ENCODE peak calls at places on chromosomes 4 and X, in ten cellular contexts. One of them, this sample, is unnamed.

GRCh38 chrX:127732709-127733108 is 319.5 kb downstream of the ACTRT1 start:
- DNase-seq in kidney tubule cell: no peak
- DNase-seq in suprapubic skin: no peak
- DNase-seq in activated CD4-positive, alpha-beta T cell treated with anti-CD3 and anti-CD28 coated beads, Interleukin-2, amount 10 ng/mL, durations not matched to agents 24 days and 14 days: no peak
- DNase-seq in WTC11: no peak
- DNase-seq in ovary: no peak
- DNase-seq in T-helper 2 cell: no peak
- DNase-seq in posterior vena cava: no peak
- DNase-seq in fibroblast of the conjunctiva: no peak
- DNase-seq in stimulated activated CD4-positive, alpha-beta T cell treated with anti-CD3 and anti-CD28 coated beads, Interleukin-12 subunit alpha, Interleukin-12 subunit beta, amount 100 ng/mL, for 24 hours: no peak
- DNase-seq in this sample: no peak

GRCh38 chr4:183360161-183360919 is 38.1 kb upstream of the CLDN24 start:
- DNase-seq in kidney tubule cell: no peak
- DNase-seq in suprapubic skin: no peak
- DNase-seq in activated CD4-positive, alpha-beta T cell treated with anti-CD3 and anti-CD28 coated beads, Interleukin-2, amount 10 ng/mL, durations not matched to agents 24 days and 14 days: no peak
- DNase-seq in WTC11: no peak
- DNase-seq in ovary: no peak
- DNase-seq in T-helper 2 cell: no peak
- DNase-seq in posterior vena cava: peak
- DNase-seq in fibroblast of the conjunctiva: no peak
- DNase-seq in stimulated activated CD4-positive, alpha-beta T cell treated with anti-CD3 and anti-CD28 coated beads, Interleukin-12 subunit alpha, Interleukin-12 subunit beta, amount 100 ng/mL, for 24 hours: no peak
- DNase-seq in this sample: no peak

GRCh38 chr4:80989921-80990544 is 40.5 kb upstream of the BMP3 start:
- DNase-seq in kidney tubule cell: peak
- DNase-seq in suprapubic skin: no peak
- DNase-seq in activated CD4-positive, alpha-beta T cell treated with anti-CD3 and anti-CD28 coated beads, Interleukin-2, amount 10 ng/mL, durations not matched to agents 24 days and 14 days: peak
- DNase-seq in WTC11: no peak
- DNase-seq in ovary: no peak
- DNase-seq in T-helper 2 cell: peak
- DNase-seq in posterior vena cava: no peak
- DNase-seq in fibroblast of the conjunctiva: peak
- DNase-seq in stimulated activated CD4-positive, alpha-beta T cell treated with anti-CD3 and anti-CD28 coated beads, Interleukin-12 subunit alpha, Interleukin-12 subunit beta, amount 100 ng/mL, for 24 hours: no peak
- DNase-seq in this sample: no peak

GRCh38 chrX:68462197-68462596 is 28.9 kb upstream of the OPHN1 start:
- DNase-seq in kidney tubule cell: peak
- DNase-seq in suprapubic skin: no peak
- DNase-seq in activated CD4-positive, alpha-beta T cell treated with anti-CD3 and anti-CD28 coated beads, Interleukin-2, amount 10 ng/mL, durations not matched to agents 24 days and 14 days: no peak
- DNase-seq in WTC11: no peak
- DNase-seq in ovary: no peak
- DNase-seq in T-helper 2 cell: no peak
- DNase-seq in posterior vena cava: no peak
- DNase-seq in fibroblast of the conjunctiva: no peak
- DNase-seq in stimulated activated CD4-positive, alpha-beta T cell treated with anti-CD3 and anti-CD28 coated beads, Interleukin-12 subunit alpha, Interleukin-12 subunit beta, amount 100 ng/mL, for 24 hours: no peak
- DNase-seq in this sample: no peak

GRCh38 chr4:118751634-118752293 is 66.6 kb downstream of the METTL14 start:
- DNase-seq in kidney tubule cell: no peak
- DNase-seq in suprapubic skin: no peak
- DNase-seq in activated CD4-positive, alpha-beta T cell treated with anti-CD3 and anti-CD28 coated beads, Interleukin-2, amount 10 ng/mL, durations not matched to agents 24 days and 14 days: no peak
- DNase-seq in WTC11: no peak
- DNase-seq in ovary: no peak
- DNase-seq in T-helper 2 cell: no peak
- DNase-seq in posterior vena cava: no peak
- DNase-seq in fibroblast of the conjunctiva: no peak
- DNase-seq in stimulated activated CD4-positive, alpha-beta T cell treated with anti-CD3 and anti-CD28 coated beads, Interleukin-12 subunit alpha, Interleukin-12 subunit beta, amount 100 ng/mL, for 24 hours: no peak
- DNase-seq in this sample: no peak

GRCh38 chr4:4677825-4678522 is 136.1 kb upstream of the STX18 start:
- DNase-seq in kidney tubule cell: peak
- DNase-seq in suprapubic skin: no peak
- DNase-seq in activated CD4-positive, alpha-beta T cell treated with anti-CD3 and anti-CD28 coated beads, Interleukin-2, amount 10 ng/mL, durations not matched to agents 24 days and 14 days: no peak
- DNase-seq in WTC11: peak
- DNase-seq in ovary: no peak
- DNase-seq in T-helper 2 cell: peak
- DNase-seq in posterior vena cava: no peak
- DNase-seq in fibroblast of the conjunctiva: peak
- DNase-seq in stimulated activated CD4-positive, alpha-beta T cell treated with anti-CD3 and anti-CD28 coated beads, Interleukin-12 subunit alpha, Interleukin-12 subunit beta, amount 100 ng/mL, for 24 hours: no peak
- DNase-seq in this sample: no peak

GRCh38 chr4:121998024-121998423 is 46.2 kb upstream of the TRPC3 start:
- DNase-seq in kidney tubule cell: no peak
- DNase-seq in suprapubic skin: no peak
- DNase-seq in activated CD4-positive, alpha-beta T cell treated with anti-CD3 and anti-CD28 coated beads, Interleukin-2, amount 10 ng/mL, durations not matched to agents 24 days and 14 days: no peak
- DNase-seq in WTC11: peak
- DNase-seq in ovary: no peak
- DNase-seq in T-helper 2 cell: peak
- DNase-seq in posterior vena cava: no peak
- DNase-seq in fibroblast of the conjunctiva: no peak
- DNase-seq in stimulated activated CD4-positive, alpha-beta T cell treated with anti-CD3 and anti-CD28 coated beads, Interleukin-12 subunit alpha, Interleukin-12 subunit beta, amount 100 ng/mL, for 24 hours: no peak
- DNase-seq in this sample: no peak

GRCh38 chrX:106177982-106178321 is 9.8 kb downstream of the PWWP3B start:
- DNase-seq in kidney tubule cell: no peak
- DNase-seq in suprapubic skin: no peak
- DNase-seq in activated CD4-positive, alpha-beta T cell treated with anti-CD3 and anti-CD28 coated beads, Interleukin-2, amount 10 ng/mL, durations not matched to agents 24 days and 14 days: no peak
- DNase-seq in WTC11: no peak
- DNase-seq in ovary: no peak
- DNase-seq in T-helper 2 cell: no peak
- DNase-seq in posterior vena cava: no peak
- DNase-seq in fibroblast of the conjunctiva: no peak
- DNase-seq in stimulated activated CD4-positive, alpha-beta T cell treated with anti-CD3 and anti-CD28 coated beads, Interleukin-12 subunit alpha, Interleukin-12 subunit beta, amount 100 ng/mL, for 24 hours: no peak
- DNase-seq in this sample: no peak

GRCh38 chr4:105765690-105766407 is 57.3 kb downstream of the GSTCD start:
- DNase-seq in kidney tubule cell: peak
- DNase-seq in suprapubic skin: no peak
- DNase-seq in activated CD4-positive, alpha-beta T cell treated with anti-CD3 and anti-CD28 coated beads, Interleukin-2, amount 10 ng/mL, durations not matched to agents 24 days and 14 days: no peak
- DNase-seq in WTC11: no peak
- DNase-seq in ovary: no peak
- DNase-seq in T-helper 2 cell: no peak
- DNase-seq in posterior vena cava: no peak
- DNase-seq in fibroblast of the conjunctiva: peak
- DNase-seq in stimulated activated CD4-positive, alpha-beta T cell treated with anti-CD3 and anti-CD28 coated beads, Interleukin-12 subunit alpha, Interleukin-12 subunit beta, amount 100 ng/mL, for 24 hours: no peak
- DNase-seq in this sample: no peak

GRCh38 chrX:18026171-18026570 is 165.1 kb upstream of the RAI2 start:
- DNase-seq in kidney tubule cell: peak
- DNase-seq in suprapubic skin: no peak
- DNase-seq in activated CD4-positive, alpha-beta T cell treated with anti-CD3 and anti-CD28 coated beads, Interleukin-2, amount 10 ng/mL, durations not matched to agents 24 days and 14 days: no peak
- DNase-seq in WTC11: no peak
- DNase-seq in ovary: no peak
- DNase-seq in T-helper 2 cell: no peak
- DNase-seq in posterior vena cava: no peak
- DNase-seq in fibroblast of the conjunctiva: no peak
- DNase-seq in stimulated activated CD4-positive, alpha-beta T cell treated with anti-CD3 and anti-CD28 coated beads, Interleukin-12 subunit alpha, Interleukin-12 subunit beta, amount 100 ng/mL, for 24 hours: no peak
- DNase-seq in this sample: no peak

GRCh38 chr4:78551420-78552351 is at the start of gene ANXA3:
- DNase-seq in kidney tubule cell: peak
- DNase-seq in suprapubic skin: no peak
- DNase-seq in activated CD4-positive, alpha-beta T cell treated with anti-CD3 and anti-CD28 coated beads, Interleukin-2, amount 10 ng/mL, durations not matched to agents 24 days and 14 days: peak
- DNase-seq in WTC11: peak
- DNase-seq in ovary: peak
- DNase-seq in T-helper 2 cell: no peak
- DNase-seq in posterior vena cava: peak
- DNase-seq in fibroblast of the conjunctiva: no peak
- DNase-seq in stimulated activated CD4-positive, alpha-beta T cell treated with anti-CD3 and anti-CD28 coated beads, Interleukin-12 subunit alpha, Interleukin-12 subunit beta, amount 100 ng/mL, for 24 hours: no peak
- DNase-seq in this sample: peak

GRCh38 chr4:13541176-13541604 is 3.1 kb downstream of the NKX3-2 start:
- DNase-seq in kidney tubule cell: no peak
- DNase-seq in suprapubic skin: no peak
- DNase-seq in activated CD4-positive, alpha-beta T cell treated with anti-CD3 and anti-CD28 coated beads, Interleukin-2, amount 10 ng/mL, durations not matched to agents 24 days and 14 days: no peak
- DNase-seq in WTC11: no peak
- DNase-seq in ovary: no peak
- DNase-seq in T-helper 2 cell: no peak
- DNase-seq in posterior vena cava: peak
- DNase-seq in fibroblast of the conjunctiva: no peak
- DNase-seq in stimulated activated CD4-positive, alpha-beta T cell treated with anti-CD3 and anti-CD28 coated beads, Interleukin-12 subunit alpha, Interleukin-12 subunit beta, amount 100 ng/mL, for 24 hours: no peak
- DNase-seq in this sample: no peak

GRCh38 chr4:111228874-111229273 is 606.0 kb upstream of the PITX2 start:
- DNase-seq in kidney tubule cell: peak
- DNase-seq in suprapubic skin: no peak
- DNase-seq in activated CD4-positive, alpha-beta T cell treated with anti-CD3 and anti-CD28 coated beads, Interleukin-2, amount 10 ng/mL, durations not matched to agents 24 days and 14 days: no peak
- DNase-seq in WTC11: no peak
- DNase-seq in ovary: no peak
- DNase-seq in T-helper 2 cell: no peak
- DNase-seq in posterior vena cava: no peak
- DNase-seq in fibroblast of the conjunctiva: no peak
- DNase-seq in stimulated activated CD4-positive, alpha-beta T cell treated with anti-CD3 and anti-CD28 coated beads, Interleukin-12 subunit alpha, Interleukin-12 subunit beta, amount 100 ng/mL, for 24 hours: no peak
- DNase-seq in this sample: no peak

GRCh38 chr4:151865327-151865726 is 104.5 kb upstream of the GATB start:
- DNase-seq in kidney tubule cell: no peak
- DNase-seq in suprapubic skin: no peak
- DNase-seq in activated CD4-positive, alpha-beta T cell treated with anti-CD3 and anti-CD28 coated beads, Interleukin-2, amount 10 ng/mL, durations not matched to agents 24 days and 14 days: no peak
- DNase-seq in WTC11: no peak
- DNase-seq in ovary: peak
- DNase-seq in T-helper 2 cell: no peak
- DNase-seq in posterior vena cava: peak
- DNase-seq in fibroblast of the conjunctiva: no peak
- DNase-seq in stimulated activated CD4-positive, alpha-beta T cell treated with anti-CD3 and anti-CD28 coated beads, Interleukin-12 subunit alpha, Interleukin-12 subunit beta, amount 100 ng/mL, for 24 hours: no peak
- DNase-seq in this sample: peak

GRCh38 chrX:68175569-68175968 is 257.7 kb downstream of the OPHN1 start:
- DNase-seq in kidney tubule cell: no peak
- DNase-seq in suprapubic skin: no peak
- DNase-seq in activated CD4-positive, alpha-beta T cell treated with anti-CD3 and anti-CD28 coated beads, Interleukin-2, amount 10 ng/mL, durations not matched to agents 24 days and 14 days: no peak
- DNase-seq in WTC11: no peak
- DNase-seq in ovary: no peak
- DNase-seq in T-helper 2 cell: no peak
- DNase-seq in posterior vena cava: no peak
- DNase-seq in fibroblast of the conjunctiva: no peak
- DNase-seq in stimulated activated CD4-positive, alpha-beta T cell treated with anti-CD3 and anti-CD28 coated beads, Interleukin-12 subunit alpha, Interleukin-12 subunit beta, amount 100 ng/mL, for 24 hours: no peak
- DNase-seq in this sample: no peak

GRCh38 chrX:48958635-48959094 is 1.3 kb upstream of the OTUD5 start:
- DNase-seq in kidney tubule cell: peak
- DNase-seq in suprapubic skin: no peak
- DNase-seq in activated CD4-positive, alpha-beta T cell treated with anti-CD3 and anti-CD28 coated beads, Interleukin-2, amount 10 ng/mL, durations not matched to agents 24 days and 14 days: peak
- DNase-seq in WTC11: no peak
- DNase-seq in ovary: peak
- DNase-seq in T-helper 2 cell: peak
- DNase-seq in posterior vena cava: no peak
- DNase-seq in fibroblast of the conjunctiva: peak
- DNase-seq in stimulated activated CD4-positive, alpha-beta T cell treated with anti-CD3 and anti-CD28 coated beads, Interleukin-12 subunit alpha, Interleukin-12 subunit beta, amount 100 ng/mL, for 24 hours: no peak
- DNase-seq in this sample: no peak

GRCh38 chr4:4542824-4543485 is 1.1 kb upstream of the STX18 start:
- DNase-seq in kidney tubule cell: no peak
- DNase-seq in suprapubic skin: no peak
- DNase-seq in activated CD4-positive, alpha-beta T cell treated with anti-CD3 and anti-CD28 coated beads, Interleukin-2, amount 10 ng/mL, durations not matched to agents 24 days and 14 days: no peak
- DNase-seq in WTC11: peak
- DNase-seq in ovary: no peak
- DNase-seq in T-helper 2 cell: no peak
- DNase-seq in posterior vena cava: no peak
- DNase-seq in fibroblast of the conjunctiva: no peak
- DNase-seq in stimulated activated CD4-positive, alpha-beta T cell treated with anti-CD3 and anti-CD28 coated beads, Interleukin-12 subunit alpha, Interleukin-12 subunit beta, amount 100 ng/mL, for 24 hours: no peak
- DNase-seq in this sample: no peak

GRCh38 chr4:159016527-159017137 is 86.2 kb upstream of the RAPGEF2 start:
- DNase-seq in kidney tubule cell: peak
- DNase-seq in suprapubic skin: no peak
- DNase-seq in activated CD4-positive, alpha-beta T cell treated with anti-CD3 and anti-CD28 coated beads, Interleukin-2, amount 10 ng/mL, durations not matched to agents 24 days and 14 days: no peak
- DNase-seq in WTC11: peak
- DNase-seq in ovary: peak
- DNase-seq in T-helper 2 cell: no peak
- DNase-seq in posterior vena cava: no peak
- DNase-seq in fibroblast of the conjunctiva: no peak
- DNase-seq in stimulated activated CD4-positive, alpha-beta T cell treated with anti-CD3 and anti-CD28 coated beads, Interleukin-12 subunit alpha, Interleukin-12 subunit beta, amount 100 ng/mL, for 24 hours: no peak
- DNase-seq in this sample: no peak

GRCh38 chrX:110992611-110993010 is 103.4 kb upstream of the PAK3 start:
- DNase-seq in kidney tubule cell: peak
- DNase-seq in suprapubic skin: no peak
- DNase-seq in activated CD4-positive, alpha-beta T cell treated with anti-CD3 and anti-CD28 coated beads, Interleukin-2, amount 10 ng/mL, durations not matched to agents 24 days and 14 days: peak
- DNase-seq in WTC11: peak
- DNase-seq in ovary: no peak
- DNase-seq in T-helper 2 cell: peak
- DNase-seq in posterior vena cava: no peak
- DNase-seq in fibroblast of the conjunctiva: no peak
- DNase-seq in stimulated activated CD4-positive, alpha-beta T cell treated with anti-CD3 and anti-CD28 coated beads, Interleukin-12 subunit alpha, Interleukin-12 subunit beta, amount 100 ng/mL, for 24 hours: no peak
- DNase-seq in this sample: no peak

GRCh38 chr4:130563185-130563890 is 1467.4 kb downstream of the C4orf33 start:
- DNase-seq in kidney tubule cell: peak
- DNase-seq in suprapubic skin: no peak
- DNase-seq in activated CD4-positive, alpha-beta T cell treated with anti-CD3 and anti-CD28 coated beads, Interleukin-2, amount 10 ng/mL, durations not matched to agents 24 days and 14 days: no peak
- DNase-seq in WTC11: peak
- DNase-seq in ovary: peak
- DNase-seq in T-helper 2 cell: no peak
- DNase-seq in posterior vena cava: peak
- DNase-seq in fibroblast of the conjunctiva: peak
- DNase-seq in stimulated activated CD4-positive, alpha-beta T cell treated with anti-CD3 and anti-CD28 coated beads, Interleukin-12 subunit alpha, Interleukin-12 subunit beta, amount 100 ng/mL, for 24 hours: no peak
- DNase-seq in this sample: no peak

GRCh38 chr4:98527528-98527927 is 130.9 kb downstream of the TSPAN5 start:
- DNase-seq in kidney tubule cell: no peak
- DNase-seq in suprapubic skin: no peak
- DNase-seq in activated CD4-positive, alpha-beta T cell treated with anti-CD3 and anti-CD28 coated beads, Interleukin-2, amount 10 ng/mL, durations not matched to agents 24 days and 14 days: no peak
- DNase-seq in WTC11: no peak
- DNase-seq in ovary: no peak
- DNase-seq in T-helper 2 cell: no peak
- DNase-seq in posterior vena cava: no peak
- DNase-seq in fibroblast of the conjunctiva: no peak
- DNase-seq in stimulated activated CD4-positive, alpha-beta T cell treated with anti-CD3 and anti-CD28 coated beads, Interleukin-12 subunit alpha, Interleukin-12 subunit beta, amount 100 ng/mL, for 24 hours: no peak
- DNase-seq in this sample: no peak

GRCh38 chr4:80239480-80239879 is 27.0 kb upstream of the FGF5 start:
- DNase-seq in kidney tubule cell: peak
- DNase-seq in suprapubic skin: no peak
- DNase-seq in activated CD4-positive, alpha-beta T cell treated with anti-CD3 and anti-CD28 coated beads, Interleukin-2, amount 10 ng/mL, durations not matched to agents 24 days and 14 days: no peak
- DNase-seq in WTC11: no peak
- DNase-seq in ovary: no peak
- DNase-seq in T-helper 2 cell: no peak
- DNase-seq in posterior vena cava: no peak
- DNase-seq in fibroblast of the conjunctiva: no peak
- DNase-seq in stimulated activated CD4-positive, alpha-beta T cell treated with anti-CD3 and anti-CD28 coated beads, Interleukin-12 subunit alpha, Interleukin-12 subunit beta, amount 100 ng/mL, for 24 hours: no peak
- DNase-seq in this sample: no peak